ENCODE peak calls at places on chromosomes 1 and 21, in five cellular contexts. One of them, this sample, is unnamed.

GRCh38 chr1:38600286-38600685 is 259.3 kb downstream of the RRAGC start:
- DNase-seq in T follicular helper cell: no peak
- DNase-seq in left ventricle myocardium superior: no peak
- DNase-seq in stimulated activated CD4-positive, alpha-beta T cell treated with anti-CD3 and anti-CD28 coated beads, Interleukin-1b, Interleukin-23, amount 100 ng/mL, for 1 hour: no peak
- DNase-seq in NAMALWA: no peak
- DNase-seq in this sample: no peak

GRCh38 chr1:15736035-15736665 is at the start of gene SLC25A34:
- DNase-seq in T follicular helper cell: no peak
- DNase-seq in left ventricle myocardium superior: peak
- DNase-seq in stimulated activated CD4-positive, alpha-beta T cell treated with anti-CD3 and anti-CD28 coated beads, Interleukin-1b, Interleukin-23, amount 100 ng/mL, for 1 hour: no peak
- DNase-seq in NAMALWA: no peak
- DNase-seq in this sample: no peak

GRCh38 chr1:227343727-227344551 is 25.6 kb upstream of the CDC42BPA start:
- DNase-seq in T follicular helper cell: no peak
- DNase-seq in left ventricle myocardium superior: no peak
- DNase-seq in stimulated activated CD4-positive, alpha-beta T cell treated with anti-CD3 and anti-CD28 coated beads, Interleukin-1b, Interleukin-23, amount 100 ng/mL, for 1 hour: no peak
- DNase-seq in NAMALWA: no peak
- DNase-seq in this sample: no peak

GRCh38 chr1:50977575-50978143 is 7.6 kb downstream of the CDKN2C start:
- DNase-seq in T follicular helper cell: no peak
- DNase-seq in left ventricle myocardium superior: peak
- DNase-seq in stimulated activated CD4-positive, alpha-beta T cell treated with anti-CD3 and anti-CD28 coated beads, Interleukin-1b, Interleukin-23, amount 100 ng/mL, for 1 hour: no peak
- DNase-seq in NAMALWA: no peak
- DNase-seq in this sample: no peak

GRCh38 chr1:59664167-59664566 is 150.6 kb upstream of the HOOK1 start:
- DNase-seq in T follicular helper cell: no peak
- DNase-seq in left ventricle myocardium superior: no peak
- DNase-seq in stimulated activated CD4-positive, alpha-beta T cell treated with anti-CD3 and anti-CD28 coated beads, Interleukin-1b, Interleukin-23, amount 100 ng/mL, for 1 hour: no peak
- DNase-seq in NAMALWA: no peak
- DNase-seq in this sample: no peak

GRCh38 chr1:59422921-59423575 is 126.2 kb downstream of the FGGY start:
- DNase-seq in T follicular helper cell: no peak
- DNase-seq in left ventricle myocardium superior: peak
- DNase-seq in stimulated activated CD4-positive, alpha-beta T cell treated with anti-CD3 and anti-CD28 coated beads, Interleukin-1b, Interleukin-23, amount 100 ng/mL, for 1 hour: no peak
- DNase-seq in NAMALWA: no peak
- DNase-seq in this sample: no peak

GRCh38 chr1:89974701-89975470 is 20.0 kb upstream of the ZNF326 start:
- DNase-seq in T follicular helper cell: no peak
- DNase-seq in left ventricle myocardium superior: no peak
- DNase-seq in stimulated activated CD4-positive, alpha-beta T cell treated with anti-CD3 and anti-CD28 coated beads, Interleukin-1b, Interleukin-23, amount 100 ng/mL, for 1 hour: no peak
- DNase-seq in NAMALWA: no peak
- DNase-seq in this sample: no peak

GRCh38 chr1:183079697-183080096 is 56.5 kb downstream of the LAMC1 start:
- DNase-seq in T follicular helper cell: no peak
- DNase-seq in left ventricle myocardium superior: no peak
- DNase-seq in stimulated activated CD4-positive, alpha-beta T cell treated with anti-CD3 and anti-CD28 coated beads, Interleukin-1b, Interleukin-23, amount 100 ng/mL, for 1 hour: no peak
- DNase-seq in NAMALWA: no peak
- DNase-seq in this sample: no peak

GRCh38 chr1:2967881-2968280 is 53.4 kb upstream of the ACTRT2 start:
- DNase-seq in T follicular helper cell: no peak
- DNase-seq in left ventricle myocardium superior: no peak
- DNase-seq in stimulated activated CD4-positive, alpha-beta T cell treated with anti-CD3 and anti-CD28 coated beads, Interleukin-1b, Interleukin-23, amount 100 ng/mL, for 1 hour: no peak
- DNase-seq in NAMALWA: no peak
- DNase-seq in this sample: no peak

GRCh38 chr1:47527653-47528272 is 89.9 kb downstream of the FOXD2 start:
- DNase-seq in T follicular helper cell: no peak
- DNase-seq in left ventricle myocardium superior: no peak
- DNase-seq in stimulated activated CD4-positive, alpha-beta T cell treated with anti-CD3 and anti-CD28 coated beads, Interleukin-1b, Interleukin-23, amount 100 ng/mL, for 1 hour: no peak
- DNase-seq in NAMALWA: peak
- DNase-seq in this sample: no peak

GRCh38 chr21:45333583-45334121 is 46.0 kb upstream of the POFUT2 start:
- DNase-seq in T follicular helper cell: no peak
- DNase-seq in left ventricle myocardium superior: no peak
- DNase-seq in stimulated activated CD4-positive, alpha-beta T cell treated with anti-CD3 and anti-CD28 coated beads, Interleukin-1b, Interleukin-23, amount 100 ng/mL, for 1 hour: no peak
- DNase-seq in NAMALWA: no peak
- DNase-seq in this sample: no peak

GRCh38 chr1:167541013-167541412 is 12.5 kb downstream of the CREG1 start:
- DNase-seq in T follicular helper cell: no peak
- DNase-seq in left ventricle myocardium superior: no peak
- DNase-seq in stimulated activated CD4-positive, alpha-beta T cell treated with anti-CD3 and anti-CD28 coated beads, Interleukin-1b, Interleukin-23, amount 100 ng/mL, for 1 hour: no peak
- DNase-seq in NAMALWA: no peak
- DNase-seq in this sample: no peak

GRCh38 chr1:230270940-230271325 is 155.2 kb downstream of the PGBD5 start:
- DNase-seq in T follicular helper cell: no peak
- DNase-seq in left ventricle myocardium superior: no peak
- DNase-seq in stimulated activated CD4-positive, alpha-beta T cell treated with anti-CD3 and anti-CD28 coated beads, Interleukin-1b, Interleukin-23, amount 100 ng/mL, for 1 hour: no peak
- DNase-seq in NAMALWA: no peak
- DNase-seq in this sample: no peak

GRCh38 chr1:9437931-9438330 is 101.3 kb upstream of the SLC25A33 start:
- DNase-seq in T follicular helper cell: no peak
- DNase-seq in left ventricle myocardium superior: peak
- DNase-seq in stimulated activated CD4-positive, alpha-beta T cell treated with anti-CD3 and anti-CD28 coated beads, Interleukin-1b, Interleukin-23, amount 100 ng/mL, for 1 hour: no peak
- DNase-seq in NAMALWA: no peak
- DNase-seq in this sample: no peak

GRCh38 chr1:46133946-46134345 is 1.5 kb upstream of the PIK3R3 start:
- DNase-seq in T follicular helper cell: no peak
- DNase-seq in left ventricle myocardium superior: no peak
- DNase-seq in stimulated activated CD4-positive, alpha-beta T cell treated with anti-CD3 and anti-CD28 coated beads, Interleukin-1b, Interleukin-23, amount 100 ng/mL, for 1 hour: no peak
- DNase-seq in NAMALWA: peak
- DNase-seq in this sample: no peak

GRCh38 chr1:74733616-74734484 is 898 bp downstream of the TYW3 start:
- DNase-seq in T follicular helper cell: peak
- DNase-seq in left ventricle myocardium superior: no peak
- DNase-seq in stimulated activated CD4-positive, alpha-beta T cell treated with anti-CD3 and anti-CD28 coated beads, Interleukin-1b, Interleukin-23, amount 100 ng/mL, for 1 hour: no peak
- DNase-seq in NAMALWA: peak
- DNase-seq in this sample: no peak

GRCh38 chr1:236107121-236107907 is 35.0 kb upstream of the GPR137B start:
- DNase-seq in T follicular helper cell: no peak
- DNase-seq in left ventricle myocardium superior: no peak
- DNase-seq in stimulated activated CD4-positive, alpha-beta T cell treated with anti-CD3 and anti-CD28 coated beads, Interleukin-1b, Interleukin-23, amount 100 ng/mL, for 1 hour: no peak
- DNase-seq in NAMALWA: no peak
- DNase-seq in this sample: no peak

GRCh38 chr1:99119193-99119592 is 114.5 kb upstream of the PLPPR5 start:
- DNase-seq in T follicular helper cell: no peak
- DNase-seq in left ventricle myocardium superior: no peak
- DNase-seq in stimulated activated CD4-positive, alpha-beta T cell treated with anti-CD3 and anti-CD28 coated beads, Interleukin-1b, Interleukin-23, amount 100 ng/mL, for 1 hour: no peak
- DNase-seq in NAMALWA: no peak
- DNase-seq in this sample: no peak

GRCh38 chr1:210416049-210416448 is 87.3 kb downstream of the HHAT start:
- DNase-seq in T follicular helper cell: no peak
- DNase-seq in left ventricle myocardium superior: no peak
- DNase-seq in stimulated activated CD4-positive, alpha-beta T cell treated with anti-CD3 and anti-CD28 coated beads, Interleukin-1b, Interleukin-23, amount 100 ng/mL, for 1 hour: no peak
- DNase-seq in NAMALWA: peak
- DNase-seq in this sample: no peak

GRCh38 chr1:83857108-83857507 is 141.8 kb downstream of the TTLL7 start:
- DNase-seq in T follicular helper cell: no peak
- DNase-seq in left ventricle myocardium superior: no peak
- DNase-seq in stimulated activated CD4-positive, alpha-beta T cell treated with anti-CD3 and anti-CD28 coated beads, Interleukin-1b, Interleukin-23, amount 100 ng/mL, for 1 hour: no peak
- DNase-seq in NAMALWA: peak
- DNase-seq in this sample: no peak

GRCh38 chr1:65963161-65963888 is 170.6 kb downstream of the PDE4B start:
- DNase-seq in T follicular helper cell: no peak
- DNase-seq in left ventricle myocardium superior: no peak
- DNase-seq in stimulated activated CD4-positive, alpha-beta T cell treated with anti-CD3 and anti-CD28 coated beads, Interleukin-1b, Interleukin-23, amount 100 ng/mL, for 1 hour: no peak
- DNase-seq in NAMALWA: no peak
- DNase-seq in this sample: no peak

GRCh38 chr1:116273042-116273783 is 99.8 kb upstream of the ATP1A1 start:
- DNase-seq in T follicular helper cell: no peak
- DNase-seq in left ventricle myocardium superior: peak
- DNase-seq in stimulated activated CD4-positive, alpha-beta T cell treated with anti-CD3 and anti-CD28 coated beads, Interleukin-1b, Interleukin-23, amount 100 ng/mL, for 1 hour: no peak
- DNase-seq in NAMALWA: no peak
- DNase-seq in this sample: no peak

GRCh38 chr1:65343286-65343685 is 33.9 kb downstream of the DNAJC6 start:
- DNase-seq in T follicular helper cell: no peak
- DNase-seq in left ventricle myocardium superior: no peak
- DNase-seq in stimulated activated CD4-positive, alpha-beta T cell treated with anti-CD3 and anti-CD28 coated beads, Interleukin-1b, Interleukin-23, amount 100 ng/mL, for 1 hour: no peak
- DNase-seq in NAMALWA: no peak
- DNase-seq in this sample: no peak